ENCODE peak calls at places on chromosomes 11 and 22, in four cellular contexts. U is hypothalamus, H is AG20443, Z is frontal cortex. Y is an unnamed sample.
A peak's percentile ranks its signal among the peaks of the same experiment; 100 is the strongest.

GRCh38 chr11:130729678-130730300 is 186.5 kb downstream of the SNX19 start:
- DNase-seq in U (no peak), H (no peak), Z (no peak), Y (no peak)

GRCh38 chr22:20884454-20884853 is 25.6 kb downstream of the SNAP29 start:
- DNase-seq in U (no peak), H (no peak), Z (no peak), Y (no peak)

GRCh38 chr22:43978558-43978957 is 23.3 kb downstream of the SAMM50 start:
- DNase-seq in U (no peak), H (no peak), Z (no peak), Y (no peak)

GRCh38 chr11:110376711-110377324 is 52.9 kb upstream of the FDX1 start:
- DNase-seq in U (peak; percentile 43), H (peak; percentile 76), Z (peak; percentile 34), Y (peak; percentile 81)

GRCh38 chr11:48109046-48109666 is 107.5 kb upstream of the OR4B1 start:
- DNase-seq in U (no peak), H (peak; percentile 64), Z (peak; percentile 14), Y (peak; percentile 79)

GRCh38 chr11:64341851-64342791 is 2.1 kb downstream of the CCDC88B start:
- DNase-seq in U (peak; percentile 73), H (peak; percentile 97), Z (peak; percentile 76), Y (peak; percentile 93)

GRCh38 chr11:71129624-71130023 is 122.8 kb downstream of the SHANK2 start:
- DNase-seq in U (no peak), H (peak; percentile 40), Z (no peak), Y (no peak)

GRCh38 chr11:120219157-120219934 is 8.5 kb downstream of the OAF start:
- DNase-seq in U (no peak), H (no peak), Z (no peak), Y (no peak)

GRCh38 chr22:23376256-23376655 is 195.9 kb downstream of the BCR start:
- DNase-seq in U (no peak), H (no peak), Z (no peak), Y (peak; percentile 89)

GRCh38 chr22:36317658-36318271 is 64.8 kb downstream of the APOL1 start:
- DNase-seq in U (no peak), H (no peak), Z (no peak), Y (no peak)

GRCh38 chr11:30216534-30216933 is 14.3 kb upstream of the FSHB start:
- DNase-seq in U (no peak), H (no peak), Z (no peak), Y (no peak)

GRCh38 chr22:17772963-17773605 is 1.2 kb downstream of the BID start:
- DNase-seq in U (no peak), H (no peak), Z (no peak), Y (no peak)

GRCh38 chr22:47308886-47309285 is 546.4 kb downstream of the TBC1D22A start:
- DNase-seq in U (no peak), H (no peak), Z (no peak), Y (no peak)

GRCh38 chr11:390175-390574 is 3.8 kb upstream of the PKP3 start:
- DNase-seq in U (no peak), H (no peak), Z (no peak), Y (no peak)

GRCh38 chr22:29348956-29349355 is 33.5 kb upstream of the RASL10A start:
- DNase-seq in U (no peak), H (no peak), Z (no peak), Y (no peak)

GRCh38 chr11:22582011-22582410 is 43.6 kb downstream of the FANCF start:
- DNase-seq in U (no peak), H (no peak), Z (no peak), Y (no peak)

GRCh38 chr11:45100338-45100737 is 46.1 kb upstream of the PRDM11 start:
- DNase-seq in U (no peak), H (peak; percentile 32), Z (no peak), Y (peak; percentile 85)

GRCh38 chr22:17418890-17419324 is 49.6 kb downstream of the CECR2 start:
- DNase-seq in U (no peak), H (no peak), Z (no peak), Y (no peak)

GRCh38 chr11:69371731-69372588 is 78.0 kb downstream of the MYEOV start:
- DNase-seq in U (no peak), H (no peak), Z (no peak), Y (no peak)

GRCh38 chr11:128884703-128885338 is 6.3 kb upstream of the KCNJ5 start:
- DNase-seq in U (no peak), H (peak; percentile 75), Z (no peak), Y (peak; percentile 83)

GRCh38 chr11:122723106-122723505 is 67.6 kb downstream of the UBASH3B start:
- DNase-seq in U (no peak), H (no peak), Z (no peak), Y (no peak)

GRCh38 chr11:111730871-111731591 is 35.2 kb downstream of the PPP2R1B start:
- DNase-seq in U (no peak), H (peak; percentile 35), Z (no peak), Y (no peak)

GRCh38 chr11:16001899-16002426 is 354.4 kb downstream of the SOX6 start:
- DNase-seq in U (no peak), H (peak; percentile 48), Z (no peak), Y (no peak)

GRCh38 chr11:58938398-58938797 is 890 bp upstream of the GLYATL1 start:
- DNase-seq in U (no peak), H (no peak), Z (no peak), Y (no peak)

GRCh38 chr22:49763696-49764095 is 64.0 kb downstream of the BRD1 start:
- DNase-seq in U (no peak), H (no peak), Z (no peak), Y (no peak)

GRCh38 chr11:125091247-125091876 is 20.1 kb downstream of the TMEM218 start:
- DNase-seq in U (peak; percentile 11), H (peak; percentile 72), Z (peak; percentile 64), Y (peak; percentile 55)

GRCh38 chr11:111064118-111064517 is 181.4 kb upstream of the POU2AF2 start:
- DNase-seq in U (no peak), H (peak; percentile 53), Z (no peak), Y (no peak)

GRCh38 chr22:37557321-37558001 is 2.8 kb upstream of the CDC42EP1 start:
- DNase-seq in U (no peak), H (no peak), Z (no peak), Y (no peak)